ENCODE peak calls at places on chromosomes 16 and 17, in four cellular contexts. X, Q, I and M are unnamed samples.

GRCh38 chr16:57532251-57532625 is 4.1 kb downstream of the CCDC102A start:
- DNase-seq in X (no peak), I (peak), Q (no peak), M (no peak)

GRCh38 chr17:39175695-39176093 is 9.7 kb upstream of the ARL5C start:
- DNase-seq in X (no peak), I (no peak), Q (no peak), M (no peak)

GRCh38 chr17:50660042-50660886 is 25.6 kb downstream of the ABCC3 start:
- DNase-seq in X (peak), I (no peak), Q (no peak), M (no peak)

GRCh38 chr17:49851387-49852291 is 3.8 kb upstream of the TAC4 start:
- DNase-seq in Q (peak), I (peak), X (peak), M (no peak)

GRCh38 chr16:58510097-58510775 is 5.1 kb upstream of the SETD6 start:
- DNase-seq in I (peak), Q (no peak), X (no peak), M (no peak)

GRCh38 chr17:75524971-75525805 is at the start of gene LLGL2:
- DNase-seq in I (no peak), X (peak), Q (peak), M (peak)

GRCh38 chr16:86391486-86391885 is 118.8 kb upstream of the FOXF1 start:
- DNase-seq in I (no peak), Q (no peak), X (no peak), M (no peak)

GRCh38 chr16:57646388-57647039 is 18.1 kb downstream of the ADGRG1 start:
- DNase-seq in X (no peak), Q (no peak), I (no peak), M (no peak)

GRCh38 chr16:50530277-50531236 is 17.6 kb upstream of the NKD1 start:
- DNase-seq in I (peak), Q (no peak), X (peak), M (no peak)

GRCh38 chr17:34299918-34300600 is 14.5 kb downstream of the CCL11 start:
- DNase-seq in I (no peak), X (no peak), Q (no peak), M (no peak)

GRCh38 chr17:40345161-40346034 is 19.1 kb downstream of the GJD3 start:
- DNase-seq in I (no peak), X (peak), Q (peak), M (no peak)

GRCh38 chr16:81632392-81633146 is 146.5 kb upstream of the PLCG2 start:
- DNase-seq in X (peak), I (no peak), Q (no peak), M (no peak)

GRCh38 chr17:4510615-4510941 is 11.9 kb downstream of the SPNS2 start:
- DNase-seq in X (no peak), Q (no peak), I (no peak), M (no peak)

GRCh38 chr16:30028438-30029093 is 2.5 kb downstream of the TLCD3B start:
- DNase-seq in Q (no peak), I (no peak), X (no peak), M (no peak)

GRCh38 chr16:26860506-26860905 is 206.2 kb upstream of the C16orf82 start:
- DNase-seq in I (no peak), Q (no peak), X (no peak), M (no peak)

GRCh38 chr17:75430159-75430748 is 24.8 kb upstream of the GRB2 start:
- DNase-seq in Q (no peak), I (no peak), X (no peak), M (no peak)

GRCh38 chr17:4785311-4786110 is 653 bp downstream of the VMO1 start:
- DNase-seq in I (no peak), Q (no peak), X (no peak), M (no peak)

GRCh38 chr17:67044940-67045339 is 586 bp downstream of the CACNG1 start:
- DNase-seq in Q (no peak), I (no peak), X (no peak), M (no peak)

GRCh38 chr16:22192261-22193133 is 13.6 kb upstream of the EEF2K start:
- DNase-seq in Q (peak), X (peak), I (peak), M (no peak)

GRCh38 chr17:1180958-1181768 is 1.4 kb upstream of the ABR start:
- DNase-seq in I (no peak), Q (no peak), X (no peak), M (peak)

GRCh38 chr17:39152134-39152884 is 872 bp upstream of the PLXDC1 start:
- DNase-seq in Q (peak), I (no peak), X (no peak), M (no peak)

GRCh38 chr17:76075364-76076099 is 951 bp downstream of the GALR2 start:
- DNase-seq in X (no peak), I (no peak), Q (no peak), M (no peak)

GRCh38 chr17:44934745-44935105 is 12.8 kb downstream of the KIF18B start:
- DNase-seq in Q (no peak), I (no peak), X (no peak), M (no peak)

GRCh38 chr17:39664581-39665561 is at the start of gene TCAP:
- DNase-seq in Q (peak), I (no peak), X (no peak), M (no peak)

GRCh38 chr16:86069736-86070298 is 170.9 kb downstream of the IRF8 start:
- DNase-seq in I (no peak), Q (no peak), X (no peak), M (no peak)

GRCh38 chr17:44547625-44548297 is 9.5 kb upstream of the FZD2 start:
- DNase-seq in X (no peak), I (no peak), Q (no peak), M (no peak)

GRCh38 chr16:81595676-81596292 is 151.2 kb downstream of the CMIP start:
- DNase-seq in Q (no peak), X (no peak), I (no peak), M (no peak)

GRCh38 chr17:16980813-16981731 is 9.2 kb upstream of the TNFRSF13B start:
- DNase-seq in I (peak), Q (no peak), X (no peak), M (no peak)

GRCh38 chr17:21282231-21282630 is 2.3 kb upstream of the MAP2K3 start:
- DNase-seq in I (no peak), X (no peak), Q (peak), M (no peak)

GRCh38 chr16:57648590-57649442 is 19.3 kb upstream of the ADGRG3 start:
- DNase-seq in Q (peak), X (peak), I (peak), M (peak)

GRCh38 chr17:59785091-59785799 is 77.8 kb downstream of the VMP1 start:
- DNase-seq in I (no peak), X (no peak), Q (no peak), M (no peak)

GRCh38 chr17:4934173-4934979 is 2.3 kb downstream of the GP1BA start:
- DNase-seq in Q (no peak), I (no peak), X (peak), M (no peak)

GRCh38 chr17:75842411-75842810 is 1.8 kb downstream of the UNC13D start:
- DNase-seq in I (no peak), Q (no peak), X (no peak), M (no peak)

GRCh38 chr16:67936124-67936875 is at the start of gene PSMB10:
- DNase-seq in Q (peak), X (no peak), I (no peak), M (peak)

GRCh38 chr16:2046889-2047329 is 725 bp downstream of the NTHL1 start:
- DNase-seq in X (no peak), I (no peak), Q (no peak), M (no peak)

GRCh38 chr17:31880311-31880710 is 21.2 kb downstream of the UTP6 start:
- DNase-seq in X (no peak), Q (no peak), I (no peak), M (no peak)
- TF ChIP-seq POLR2A in X (no peak), Q (no peak), I (no peak), M (no peak)

DNA sequence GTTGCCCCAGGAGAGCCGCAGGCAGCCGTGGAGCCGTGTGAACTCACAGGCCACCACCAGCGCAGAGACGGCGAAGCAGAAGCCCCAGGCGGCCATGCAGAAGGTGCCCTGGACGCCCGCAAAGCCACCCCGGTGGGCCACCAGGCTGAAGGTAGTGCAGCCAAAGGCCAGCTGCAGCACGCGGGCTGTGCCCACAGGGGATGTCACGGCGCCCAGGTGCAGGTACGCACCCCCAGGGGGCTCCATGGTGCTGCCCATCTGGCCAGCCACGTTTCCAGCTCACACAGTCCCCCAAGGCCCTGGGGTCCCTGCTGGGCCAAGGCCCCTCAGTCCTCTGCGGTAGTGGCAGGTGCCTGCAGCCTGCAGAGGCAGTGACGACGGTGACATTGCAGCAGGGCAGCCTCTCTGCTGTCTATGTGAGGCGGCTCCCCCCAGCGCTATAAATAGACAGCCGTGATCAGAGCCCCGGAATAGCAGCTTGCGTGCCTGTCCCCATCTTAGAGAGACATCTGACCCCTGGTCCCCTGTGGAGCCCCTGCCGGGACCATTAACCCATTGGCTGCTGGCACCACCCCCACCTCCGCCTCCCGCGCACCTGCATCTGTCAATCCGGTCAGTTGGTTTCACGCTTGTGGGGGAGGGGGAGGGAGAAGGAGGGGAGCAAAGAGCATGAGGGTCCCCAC is 4.5 kb upstream of the PYCR1 start:
- DNase-seq in I (no peak), X (no peak), Q (peak), M (no peak)
- TF ChIP-seq POLR2A in I (no peak), X (no peak), Q (no peak), M (no peak)

GRCh38 chr16:3259829-3260228 is 3.4 kb upstream of the MEFV start:
- DNase-seq in Q (no peak), I (no peak), X (no peak), M (no peak)
- TF ChIP-seq POLR2A in Q (no peak), I (no peak), X (no peak), M (no peak)

DNA sequence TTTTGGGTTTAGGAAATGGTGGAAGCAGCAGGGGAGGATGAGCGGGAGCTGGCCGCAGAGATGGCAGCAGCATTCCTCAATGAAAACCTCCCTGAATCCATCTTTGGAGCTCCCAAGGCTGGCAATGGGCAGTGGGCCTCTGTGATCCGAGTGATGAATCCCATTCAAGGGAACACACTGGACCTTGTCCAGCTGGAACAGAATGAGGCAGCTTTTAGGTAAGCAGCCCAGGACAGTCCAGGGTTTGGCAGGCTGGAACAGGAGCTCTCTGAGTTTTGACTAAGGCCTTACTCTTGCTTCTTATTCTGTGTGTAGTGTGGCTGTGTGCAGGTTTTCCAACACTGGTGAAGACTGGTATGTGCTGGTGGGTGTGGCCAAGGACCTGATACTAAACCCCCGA is 41.4 kb downstream of the SF3B3 start:
- DNase-seq in I (no peak), Q (no peak), X (no peak), M (no peak)
- TF ChIP-seq POLR2A in I (no peak), Q (no peak), X (no peak), M (no peak)

GRCh38 chr16:84511821-84512220 is 7.4 kb upstream of the MEAK7 start:
- DNase-seq in X (no peak), Q (no peak), I (no peak), M (no peak)

GRCh38 chr16:84517366-84517765 is 12.9 kb upstream of the MEAK7 start:
- DNase-seq in Q (no peak), X (no peak), I (no peak), M (no peak)

GRCh38 chr16:84513111-84514065 is 8.9 kb upstream of the MEAK7 start:
- DNase-seq in I (no peak), X (no peak), Q (no peak), M (no peak)

GRCh38 chr16:84514295-84514873 is 9.9 kb upstream of the MEAK7 start:
- DNase-seq in I (no peak), Q (no peak), X (no peak), M (no peak)

GRCh38 chr16:84514874-84515835 is 10.7 kb upstream of the MEAK7 start:
- DNase-seq in X (peak), Q (no peak), I (no peak), M (peak)
- TF ChIP-seq POLR2A in X (no peak), Q (no peak), I (no peak), M (peak)

GRCh38 chr16:89300311-89300975 is 82.9 kb downstream of the ZNF778 start:
- DNase-seq in Q (peak), X (no peak), I (no peak), M (no peak)
- TF ChIP-seq POLR2A in Q (no peak), X (no peak), I (no peak), M (no peak)

DNA sequence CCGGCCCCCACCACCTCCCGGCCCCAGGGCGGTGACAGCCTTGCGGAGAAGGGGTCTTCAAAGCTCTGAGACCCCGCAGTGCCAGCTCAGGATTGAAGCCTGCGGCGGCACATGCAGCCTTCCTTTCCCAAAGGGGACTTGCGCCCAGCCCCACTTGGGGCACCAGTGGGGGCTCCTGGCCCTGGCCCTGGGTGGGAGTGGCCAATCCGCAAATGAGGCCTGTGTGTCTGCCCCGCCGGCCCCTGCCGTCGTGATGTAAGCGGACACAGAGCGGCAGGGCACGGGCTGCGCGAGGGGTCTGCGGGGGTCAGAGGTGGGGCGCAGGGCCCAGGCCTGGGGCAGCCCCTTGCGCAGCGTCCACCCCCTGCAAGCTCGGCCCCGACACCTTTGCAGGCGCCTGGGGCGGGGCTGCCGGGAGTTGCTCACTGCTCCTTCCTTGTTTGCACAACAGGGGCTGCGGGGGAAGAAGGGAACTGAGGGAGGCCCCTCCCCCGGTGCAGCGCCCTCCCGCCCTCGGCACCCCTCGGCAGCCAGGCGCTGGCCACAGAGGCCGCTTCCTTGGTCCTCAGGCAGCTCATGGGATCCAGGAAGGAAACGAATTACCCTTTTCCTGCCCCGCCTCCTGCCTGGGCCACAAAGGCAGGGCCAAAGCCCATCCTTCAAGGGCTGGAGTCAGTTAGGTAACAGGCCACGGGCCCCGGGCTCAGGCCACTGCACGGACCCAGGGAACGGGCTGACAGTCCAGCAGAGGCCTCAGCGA is 2.9 kb downstream of the SLC16A3 start:
- DNase-seq in I (peak), Q (peak), X (peak), M (no peak)
- TF ChIP-seq POLR2A in I (no peak), Q (no peak), X (no peak), M (no peak)

GRCh38 chr16:73047536-73048291 is at the start of gene ZFHX3:
- DNase-seq in Q (peak), I (peak), X (peak), M (no peak)
- TF ChIP-seq POLR2A in Q (no peak), I (no peak), X (no peak), M (peak)

GRCh38 chr16:31873556-31874353 is at the start of gene ZNF267:
- DNase-seq in X (peak), I (peak), Q (peak), M (peak)
- TF ChIP-seq POLR2A in X (peak), I (no peak), Q (no peak), M (peak)